ENCODE peak calls at places on chromosomes 7 and 10, in six cellular contexts. L is GM23248, M is mesendoderm, E is hippocampal formation, Q is AG08396, B is nucleus accumbens. G is an unnamed sample.
A peak's percentile ranks its signal among the peaks of the same experiment; 100 is the strongest.

GRCh38 chr7:94698275-94698674 is 42.3 kb upstream of the SGCE start:
- DNase-seq in L (peak; percentile 81), M (peak; percentile 68), E (no peak), Q (peak; percentile 43), B (no peak), G (no peak)

GRCh38 chr7:74356589-74357315 is 67.5 kb downstream of the CLIP2 start:
- DNase-seq in L (no peak), M (peak; percentile 18), E (no peak), Q (no peak), B (no peak), G (no peak)

GRCh38 chr10:129704786-129705525 is 237.9 kb downstream of the MGMT start:
- DNase-seq in L (peak; percentile 54), M (no peak), E (peak; percentile 1), Q (no peak), B (no peak), G (no peak)

GRCh38 chr10:29543715-29544114 is 91.1 kb downstream of the SVIL start:
- DNase-seq in L (no peak), M (no peak), E (no peak), Q (no peak), B (no peak), G (no peak)

GRCh38 chr10:10397906-10398305 is 619.8 kb upstream of the CELF2 start:
- DNase-seq in L (no peak), M (no peak), E (no peak), Q (no peak), B (no peak), G (no peak)

GRCh38 chr7:74364061-74364460 is 74.9 kb downstream of the CLIP2 start:
- DNase-seq in L (peak; percentile 17), M (peak; percentile 77), E (no peak), Q (no peak), B (no peak), G (no peak)

GRCh38 chr10:22434521-22434920 is 89.2 kb downstream of the SPAG6 start:
- DNase-seq in L (no peak), M (no peak), E (no peak), Q (no peak), B (no peak), G (no peak)

GRCh38 chr10:104293021-104293420 is 24.0 kb downstream of the GSTO2 start:
- DNase-seq in L (peak; percentile 76), M (peak; percentile 80), E (no peak), Q (no peak), B (no peak), G (no peak)

GRCh38 chr10:79328147-79328701 is 19.0 kb upstream of the PPIF start:
- DNase-seq in L (no peak), M (no peak), E (no peak), Q (no peak), B (no peak), G (no peak)

GRCh38 chr10:50937230-50937907 is 51.9 kb upstream of the A1CF start:
- DNase-seq in L (peak; percentile 76), M (peak; percentile 53), E (peak; percentile 9), Q (peak; percentile 33), B (no peak), G (no peak)

GRCh38 chr10:21530616-21531015 is 3.4 kb upstream of the MLLT10 start:
- DNase-seq in L (no peak), M (no peak), E (no peak), Q (no peak), B (no peak), G (no peak)

G was measured in anterior cingulate cortex.